ENCODE peak calls at places on chromosomes 7 and 10, in six cellular contexts. One of them, this sample, is unnamed.

GRCh38 chr7:137851361-137851945 is 4.7 kb upstream of the DGKI start:
- DNase-seq in naive thymus-derived CD8-positive, alpha-beta T cell: no peak
- DNase-seq in cerebellar cortex: no peak
- DNase-seq in Panc1: no peak
- DNase-seq in posterior cingulate gyrus: no peak
- DNase-seq in tibial artery: no peak
- DNase-seq in this sample: no peak

GRCh38 chr7:151665363-151665762 is 145.7 kb upstream of the RHEB start:
- DNase-seq in naive thymus-derived CD8-positive, alpha-beta T cell: no peak
- DNase-seq in cerebellar cortex: peak
- DNase-seq in Panc1: no peak
- DNase-seq in posterior cingulate gyrus: no peak
- DNase-seq in tibial artery: peak
- DNase-seq in this sample: peak

GRCh38 chr7:23106491-23106800 is 861 bp downstream of the KLHL7 start:
- DNase-seq in naive thymus-derived CD8-positive, alpha-beta T cell: no peak
- DNase-seq in cerebellar cortex: peak
- DNase-seq in Panc1: no peak
- DNase-seq in posterior cingulate gyrus: no peak
- DNase-seq in tibial artery: no peak
- DNase-seq in this sample: no peak

GRCh38 chr10:122234416-122234815 is 36.7 kb upstream of the BTBD16 start:
- DNase-seq in naive thymus-derived CD8-positive, alpha-beta T cell: no peak
- DNase-seq in cerebellar cortex: no peak
- DNase-seq in Panc1: no peak
- DNase-seq in posterior cingulate gyrus: no peak
- DNase-seq in tibial artery: no peak
- DNase-seq in this sample: no peak

GRCh38 chr10:129962092-129962494 is 2.0 kb downstream of the EBF3 start:
- DNase-seq in naive thymus-derived CD8-positive, alpha-beta T cell: no peak
- DNase-seq in cerebellar cortex: peak
- DNase-seq in Panc1: no peak
- DNase-seq in posterior cingulate gyrus: no peak
- DNase-seq in tibial artery: no peak
- DNase-seq in this sample: no peak

GRCh38 chr7:711967-712600 is 14.4 kb upstream of the DNAAF5 start:
- DNase-seq in naive thymus-derived CD8-positive, alpha-beta T cell: no peak
- DNase-seq in cerebellar cortex: no peak
- DNase-seq in Panc1: no peak
- DNase-seq in posterior cingulate gyrus: no peak
- DNase-seq in tibial artery: no peak
- DNase-seq in this sample: no peak

GRCh38 chr10:97479939-97480338 is 18.3 kb downstream of the MMS19 start:
- DNase-seq in naive thymus-derived CD8-positive, alpha-beta T cell: no peak
- DNase-seq in cerebellar cortex: no peak
- DNase-seq in Panc1: no peak
- DNase-seq in posterior cingulate gyrus: no peak
- DNase-seq in tibial artery: no peak
- DNase-seq in this sample: no peak

GRCh38 chr10:97574374-97575100 is 2.0 kb downstream of the ANKRD2 start:
- DNase-seq in naive thymus-derived CD8-positive, alpha-beta T cell: no peak
- DNase-seq in cerebellar cortex: peak
- DNase-seq in Panc1: peak
- DNase-seq in posterior cingulate gyrus: no peak
- DNase-seq in tibial artery: no peak
- DNase-seq in this sample: peak

GRCh38 chr10:61471491-61471890 is 18.3 kb upstream of the TMEM26 start:
- DNase-seq in naive thymus-derived CD8-positive, alpha-beta T cell: no peak
- DNase-seq in cerebellar cortex: no peak
- DNase-seq in Panc1: no peak
- DNase-seq in posterior cingulate gyrus: no peak
- DNase-seq in tibial artery: no peak
- DNase-seq in this sample: peak

GRCh38 chr7:103793614-103794013 is 195.8 kb downstream of the RELN start:
- DNase-seq in naive thymus-derived CD8-positive, alpha-beta T cell: no peak
- DNase-seq in cerebellar cortex: no peak
- DNase-seq in Panc1: no peak
- DNase-seq in posterior cingulate gyrus: no peak
- DNase-seq in tibial artery: no peak
- DNase-seq in this sample: no peak

GRCh38 chr7:101936612-101937231 is 119.3 kb downstream of the CUX1 start:
- DNase-seq in naive thymus-derived CD8-positive, alpha-beta T cell: no peak
- DNase-seq in cerebellar cortex: no peak
- DNase-seq in Panc1: no peak
- DNase-seq in posterior cingulate gyrus: no peak
- DNase-seq in tibial artery: peak
- DNase-seq in this sample: no peak

GRCh38 chr10:96720422-96721206 is at the start of gene PIK3AP1:
- DNase-seq in naive thymus-derived CD8-positive, alpha-beta T cell: peak
- DNase-seq in cerebellar cortex: no peak
- DNase-seq in Panc1: no peak
- DNase-seq in posterior cingulate gyrus: no peak
- DNase-seq in tibial artery: peak
- DNase-seq in this sample: no peak

GRCh38 chr7:134645935-134646334 is 718 bp upstream of the BPGM start:
- DNase-seq in naive thymus-derived CD8-positive, alpha-beta T cell: peak
- DNase-seq in cerebellar cortex: peak
- DNase-seq in Panc1: no peak
- DNase-seq in posterior cingulate gyrus: no peak
- DNase-seq in tibial artery: no peak
- DNase-seq in this sample: peak

GRCh38 chr7:24963218-24963617 is 16.8 kb downstream of the OSBPL3 start:
- DNase-seq in naive thymus-derived CD8-positive, alpha-beta T cell: peak
- DNase-seq in cerebellar cortex: no peak
- DNase-seq in Panc1: no peak
- DNase-seq in posterior cingulate gyrus: peak
- DNase-seq in tibial artery: peak
- DNase-seq in this sample: no peak

GRCh38 chr10:29522038-29522855 is 112.5 kb downstream of the SVIL start:
- DNase-seq in naive thymus-derived CD8-positive, alpha-beta T cell: no peak
- DNase-seq in cerebellar cortex: no peak
- DNase-seq in Panc1: no peak
- DNase-seq in posterior cingulate gyrus: no peak
- DNase-seq in tibial artery: no peak
- DNase-seq in this sample: peak

GRCh38 chr10:71748671-71749191 is 24.6 kb downstream of the VSIR start:
- DNase-seq in naive thymus-derived CD8-positive, alpha-beta T cell: peak
- DNase-seq in cerebellar cortex: no peak
- DNase-seq in Panc1: no peak
- DNase-seq in posterior cingulate gyrus: no peak
- DNase-seq in tibial artery: peak
- DNase-seq in this sample: no peak

GRCh38 chr10:3074145-3074665 is 6.9 kb downstream of the PFKP start:
- DNase-seq in naive thymus-derived CD8-positive, alpha-beta T cell: no peak
- DNase-seq in cerebellar cortex: peak
- DNase-seq in Panc1: no peak
- DNase-seq in posterior cingulate gyrus: no peak
- DNase-seq in tibial artery: no peak
- DNase-seq in this sample: no peak

GRCh38 chr7:4837041-4837813 is 24.6 kb downstream of the PAPOLB start:
- DNase-seq in naive thymus-derived CD8-positive, alpha-beta T cell: no peak
- DNase-seq in cerebellar cortex: peak
- DNase-seq in Panc1: no peak
- DNase-seq in posterior cingulate gyrus: no peak
- DNase-seq in tibial artery: no peak
- DNase-seq in this sample: peak

GRCh38 chr7:79716329-79716728 is 262.9 kb upstream of the MAGI2 start:
- DNase-seq in naive thymus-derived CD8-positive, alpha-beta T cell: no peak
- DNase-seq in cerebellar cortex: no peak
- DNase-seq in Panc1: no peak
- DNase-seq in posterior cingulate gyrus: no peak
- DNase-seq in tibial artery: no peak
- DNase-seq in this sample: no peak

GRCh38 chr10:116654816-116655215 is 34.1 kb downstream of the PNLIPRP2 start:
- DNase-seq in naive thymus-derived CD8-positive, alpha-beta T cell: no peak
- DNase-seq in cerebellar cortex: no peak
- DNase-seq in Panc1: no peak
- DNase-seq in posterior cingulate gyrus: no peak
- DNase-seq in tibial artery: no peak
- DNase-seq in this sample: no peak

This sample was measured in brain microvascular endothelial cell.